ENCODE peak calls at places on chromosomes 4 and X, in seven cellular contexts. One of them, this sample, is unnamed.

GRCh38 chr4:53478671-53479456 is 101.4 kb downstream of the FIP1L1 start:
- DNase-seq in stimulated activated CD4-positive, alpha-beta T cell treated with anti-CD3 and anti-CD28 coated beads, Interleukin-2, amount 100 ng/mL, for 48 hours: no peak
- DNase-seq in aorta: no peak
- DNase-seq in MCF 10A: peak; percentile 80
- DNase-seq in H4: peak; percentile 23
- DNase-seq in stimulated activated CD8-positive, alpha-beta memory T cell treated with anti-CD3 and anti-CD28 coated beads, Interleukin-7, amount 100 ng/mL, for 1 hour: no peak
- DNase-seq in nephron progenitor cell: no peak
- DNase-seq in this sample: no peak

GRCh38 chrX:24498975-24499374 is 33.9 kb downstream of the PDK3 start:
- DNase-seq in stimulated activated CD4-positive, alpha-beta T cell treated with anti-CD3 and anti-CD28 coated beads, Interleukin-2, amount 100 ng/mL, for 48 hours: no peak
- DNase-seq in aorta: no peak
- DNase-seq in MCF 10A: peak; percentile 43
- DNase-seq in H4: no peak
- DNase-seq in stimulated activated CD8-positive, alpha-beta memory T cell treated with anti-CD3 and anti-CD28 coated beads, Interleukin-7, amount 100 ng/mL, for 1 hour: no peak
- DNase-seq in nephron progenitor cell: no peak
- DNase-seq in this sample: no peak

GRCh38 chrX:51496501-51497291 is at the start of gene NUDT11:
- DNase-seq in stimulated activated CD4-positive, alpha-beta T cell treated with anti-CD3 and anti-CD28 coated beads, Interleukin-2, amount 100 ng/mL, for 48 hours: no peak
- DNase-seq in aorta: peak; percentile 90
- DNase-seq in MCF 10A: no peak
- DNase-seq in H4: peak; percentile 67
- DNase-seq in stimulated activated CD8-positive, alpha-beta memory T cell treated with anti-CD3 and anti-CD28 coated beads, Interleukin-7, amount 100 ng/mL, for 1 hour: no peak
- DNase-seq in nephron progenitor cell: peak; percentile 85
- DNase-seq in this sample: peak; percentile 71

GRCh38 chr4:78058591-78059523 is 1.7 kb downstream of the FRAS1 start:
- DNase-seq in stimulated activated CD4-positive, alpha-beta T cell treated with anti-CD3 and anti-CD28 coated beads, Interleukin-2, amount 100 ng/mL, for 48 hours: no peak
- DNase-seq in aorta: peak; percentile 79
- DNase-seq in MCF 10A: peak; percentile 62
- DNase-seq in H4: no peak
- DNase-seq in stimulated activated CD8-positive, alpha-beta memory T cell treated with anti-CD3 and anti-CD28 coated beads, Interleukin-7, amount 100 ng/mL, for 1 hour: no peak
- DNase-seq in nephron progenitor cell: peak; percentile 67
- DNase-seq in this sample: no peak

GRCh38 chrX:34848281-34848680 is 94.3 kb upstream of the FAM47B start:
- DNase-seq in stimulated activated CD4-positive, alpha-beta T cell treated with anti-CD3 and anti-CD28 coated beads, Interleukin-2, amount 100 ng/mL, for 48 hours: no peak
- DNase-seq in aorta: no peak
- DNase-seq in MCF 10A: peak; percentile 50
- DNase-seq in H4: no peak
- DNase-seq in stimulated activated CD8-positive, alpha-beta memory T cell treated with anti-CD3 and anti-CD28 coated beads, Interleukin-7, amount 100 ng/mL, for 1 hour: no peak
- DNase-seq in nephron progenitor cell: no peak
- DNase-seq in this sample: no peak

GRCh38 chrX:19539665-19540064 is 24.4 kb upstream of the MAP3K15 start:
- DNase-seq in stimulated activated CD4-positive, alpha-beta T cell treated with anti-CD3 and anti-CD28 coated beads, Interleukin-2, amount 100 ng/mL, for 48 hours: no peak
- DNase-seq in aorta: no peak
- DNase-seq in MCF 10A: no peak
- DNase-seq in H4: no peak
- DNase-seq in stimulated activated CD8-positive, alpha-beta memory T cell treated with anti-CD3 and anti-CD28 coated beads, Interleukin-7, amount 100 ng/mL, for 1 hour: no peak
- DNase-seq in nephron progenitor cell: no peak
- DNase-seq in this sample: no peak

GRCh38 chr4:129231907-129232626 is 136.1 kb downstream of the C4orf33 start:
- DNase-seq in stimulated activated CD4-positive, alpha-beta T cell treated with anti-CD3 and anti-CD28 coated beads, Interleukin-2, amount 100 ng/mL, for 48 hours: no peak
- DNase-seq in aorta: no peak
- DNase-seq in MCF 10A: no peak
- DNase-seq in H4: no peak
- DNase-seq in stimulated activated CD8-positive, alpha-beta memory T cell treated with anti-CD3 and anti-CD28 coated beads, Interleukin-7, amount 100 ng/mL, for 1 hour: no peak
- DNase-seq in nephron progenitor cell: no peak
- DNase-seq in this sample: no peak

GRCh38 chr4:53505947-53506346 is 85.3 kb downstream of the LNX1 start:
- DNase-seq in stimulated activated CD4-positive, alpha-beta T cell treated with anti-CD3 and anti-CD28 coated beads, Interleukin-2, amount 100 ng/mL, for 48 hours: no peak
- DNase-seq in aorta: no peak
- DNase-seq in MCF 10A: peak; percentile 33
- DNase-seq in H4: no peak
- DNase-seq in stimulated activated CD8-positive, alpha-beta memory T cell treated with anti-CD3 and anti-CD28 coated beads, Interleukin-7, amount 100 ng/mL, for 1 hour: no peak
- DNase-seq in nephron progenitor cell: no peak
- DNase-seq in this sample: no peak

GRCh38 chr4:108181704-108182103 is 13.0 kb upstream of the LEF1 start:
- DNase-seq in stimulated activated CD4-positive, alpha-beta T cell treated with anti-CD3 and anti-CD28 coated beads, Interleukin-2, amount 100 ng/mL, for 48 hours: no peak
- DNase-seq in aorta: no peak
- DNase-seq in MCF 10A: no peak
- DNase-seq in H4: no peak
- DNase-seq in stimulated activated CD8-positive, alpha-beta memory T cell treated with anti-CD3 and anti-CD28 coated beads, Interleukin-7, amount 100 ng/mL, for 1 hour: no peak
- DNase-seq in nephron progenitor cell: no peak
- DNase-seq in this sample: no peak

GRCh38 chr4:94641702-94642560 is 115.8 kb upstream of the BMPR1B start:
- DNase-seq in stimulated activated CD4-positive, alpha-beta T cell treated with anti-CD3 and anti-CD28 coated beads, Interleukin-2, amount 100 ng/mL, for 48 hours: no peak
- DNase-seq in aorta: no peak
- DNase-seq in MCF 10A: peak; percentile 14
- DNase-seq in H4: peak; percentile 79
- DNase-seq in stimulated activated CD8-positive, alpha-beta memory T cell treated with anti-CD3 and anti-CD28 coated beads, Interleukin-7, amount 100 ng/mL, for 1 hour: no peak
- DNase-seq in nephron progenitor cell: no peak
- DNase-seq in this sample: no peak

GRCh38 chr4:1626151-1626550 is 58.0 kb downstream of the FAM53A start:
- DNase-seq in stimulated activated CD4-positive, alpha-beta T cell treated with anti-CD3 and anti-CD28 coated beads, Interleukin-2, amount 100 ng/mL, for 48 hours: no peak
- DNase-seq in aorta: no peak
- DNase-seq in MCF 10A: no peak
- DNase-seq in H4: no peak
- DNase-seq in stimulated activated CD8-positive, alpha-beta memory T cell treated with anti-CD3 and anti-CD28 coated beads, Interleukin-7, amount 100 ng/mL, for 1 hour: no peak
- DNase-seq in nephron progenitor cell: no peak
- DNase-seq in this sample: no peak

GRCh38 chrX:68749426-68749825 is 79.4 kb upstream of the EFNB1 start:
- DNase-seq in stimulated activated CD4-positive, alpha-beta T cell treated with anti-CD3 and anti-CD28 coated beads, Interleukin-2, amount 100 ng/mL, for 48 hours: no peak
- DNase-seq in aorta: no peak
- DNase-seq in MCF 10A: no peak
- DNase-seq in H4: no peak
- DNase-seq in stimulated activated CD8-positive, alpha-beta memory T cell treated with anti-CD3 and anti-CD28 coated beads, Interleukin-7, amount 100 ng/mL, for 1 hour: no peak
- DNase-seq in nephron progenitor cell: no peak
- DNase-seq in this sample: no peak

GRCh38 chr4:41656572-41657301 is 91.8 kb downstream of the PHOX2B start:
- DNase-seq in stimulated activated CD4-positive, alpha-beta T cell treated with anti-CD3 and anti-CD28 coated beads, Interleukin-2, amount 100 ng/mL, for 48 hours: no peak
- DNase-seq in aorta: no peak
- DNase-seq in MCF 10A: no peak
- DNase-seq in H4: no peak
- DNase-seq in stimulated activated CD8-positive, alpha-beta memory T cell treated with anti-CD3 and anti-CD28 coated beads, Interleukin-7, amount 100 ng/mL, for 1 hour: no peak
- DNase-seq in nephron progenitor cell: no peak
- DNase-seq in this sample: no peak

GRCh38 chr4:186105721-186106335 is 1.3 kb downstream of the FAM149A start:
- DNase-seq in stimulated activated CD4-positive, alpha-beta T cell treated with anti-CD3 and anti-CD28 coated beads, Interleukin-2, amount 100 ng/mL, for 48 hours: no peak
- DNase-seq in aorta: no peak
- DNase-seq in MCF 10A: no peak
- DNase-seq in H4: no peak
- DNase-seq in stimulated activated CD8-positive, alpha-beta memory T cell treated with anti-CD3 and anti-CD28 coated beads, Interleukin-7, amount 100 ng/mL, for 1 hour: no peak
- DNase-seq in nephron progenitor cell: no peak
- DNase-seq in this sample: no peak

GRCh38 chr4:77073106-77073858 is 2.5 kb downstream of the CCNI start:
- DNase-seq in stimulated activated CD4-positive, alpha-beta T cell treated with anti-CD3 and anti-CD28 coated beads, Interleukin-2, amount 100 ng/mL, for 48 hours: no peak
- DNase-seq in aorta: no peak
- DNase-seq in MCF 10A: peak; percentile 43
- DNase-seq in H4: no peak
- DNase-seq in stimulated activated CD8-positive, alpha-beta memory T cell treated with anti-CD3 and anti-CD28 coated beads, Interleukin-7, amount 100 ng/mL, for 1 hour: no peak
- DNase-seq in nephron progenitor cell: no peak
- DNase-seq in this sample: no peak

GRCh38 chr4:56752985-56753384 is 68.5 kb downstream of the SPINK2 start:
- DNase-seq in stimulated activated CD4-positive, alpha-beta T cell treated with anti-CD3 and anti-CD28 coated beads, Interleukin-2, amount 100 ng/mL, for 48 hours: no peak
- DNase-seq in aorta: no peak
- DNase-seq in MCF 10A: no peak
- DNase-seq in H4: no peak
- DNase-seq in stimulated activated CD8-positive, alpha-beta memory T cell treated with anti-CD3 and anti-CD28 coated beads, Interleukin-7, amount 100 ng/mL, for 1 hour: no peak
- DNase-seq in nephron progenitor cell: no peak
- DNase-seq in this sample: no peak

GRCh38 chr4:158722917-158723793 is at the start of gene PPID:
- DNase-seq in stimulated activated CD4-positive, alpha-beta T cell treated with anti-CD3 and anti-CD28 coated beads, Interleukin-2, amount 100 ng/mL, for 48 hours: peak; percentile 81
- DNase-seq in aorta: peak; percentile 95
- DNase-seq in MCF 10A: peak; percentile 82
- DNase-seq in H4: peak; percentile 64
- DNase-seq in stimulated activated CD8-positive, alpha-beta memory T cell treated with anti-CD3 and anti-CD28 coated beads, Interleukin-7, amount 100 ng/mL, for 1 hour: peak; percentile 63
- DNase-seq in nephron progenitor cell: peak; percentile 86
- DNase-seq in this sample: peak; percentile 92

GRCh38 chrX:153495362-153495751 is 577 bp downstream of the BGN start:
- DNase-seq in stimulated activated CD4-positive, alpha-beta T cell treated with anti-CD3 and anti-CD28 coated beads, Interleukin-2, amount 100 ng/mL, for 48 hours: no peak
- DNase-seq in aorta: peak; percentile 87
- DNase-seq in MCF 10A: peak; percentile 23
- DNase-seq in H4: no peak
- DNase-seq in stimulated activated CD8-positive, alpha-beta memory T cell treated with anti-CD3 and anti-CD28 coated beads, Interleukin-7, amount 100 ng/mL, for 1 hour: no peak
- DNase-seq in nephron progenitor cell: no peak
- DNase-seq in this sample: no peak

GRCh38 chr4:2799971-2800690 is 7.2 kb downstream of the SH3BP2 start:
- DNase-seq in stimulated activated CD4-positive, alpha-beta T cell treated with anti-CD3 and anti-CD28 coated beads, Interleukin-2, amount 100 ng/mL, for 48 hours: no peak
- DNase-seq in aorta: peak; percentile 77
- DNase-seq in MCF 10A: no peak
- DNase-seq in H4: no peak
- DNase-seq in stimulated activated CD8-positive, alpha-beta memory T cell treated with anti-CD3 and anti-CD28 coated beads, Interleukin-7, amount 100 ng/mL, for 1 hour: no peak
- DNase-seq in nephron progenitor cell: peak; percentile 12
- DNase-seq in this sample: peak; percentile 72

GRCh38 chr4:88411491-88412101 is 32.9 kb downstream of the HERC6 start:
- DNase-seq in stimulated activated CD4-positive, alpha-beta T cell treated with anti-CD3 and anti-CD28 coated beads, Interleukin-2, amount 100 ng/mL, for 48 hours: peak; percentile 2
- DNase-seq in aorta: no peak
- DNase-seq in MCF 10A: no peak
- DNase-seq in H4: no peak
- DNase-seq in stimulated activated CD8-positive, alpha-beta memory T cell treated with anti-CD3 and anti-CD28 coated beads, Interleukin-7, amount 100 ng/mL, for 1 hour: no peak
- DNase-seq in nephron progenitor cell: no peak
- DNase-seq in this sample: no peak

GRCh38 chrX:70979136-70979762 is 48.4 kb upstream of the SLC7A3 start:
- DNase-seq in stimulated activated CD4-positive, alpha-beta T cell treated with anti-CD3 and anti-CD28 coated beads, Interleukin-2, amount 100 ng/mL, for 48 hours: no peak
- DNase-seq in aorta: no peak
- DNase-seq in MCF 10A: peak; percentile 25
- DNase-seq in H4: peak; percentile 48
- DNase-seq in stimulated activated CD8-positive, alpha-beta memory T cell treated with anti-CD3 and anti-CD28 coated beads, Interleukin-7, amount 100 ng/mL, for 1 hour: no peak
- DNase-seq in nephron progenitor cell: no peak
- DNase-seq in this sample: no peak

GRCh38 chr4:47221721-47222120 is 190.4 kb downstream of the GABRB1 start:
- DNase-seq in stimulated activated CD4-positive, alpha-beta T cell treated with anti-CD3 and anti-CD28 coated beads, Interleukin-2, amount 100 ng/mL, for 48 hours: no peak
- DNase-seq in aorta: no peak
- DNase-seq in MCF 10A: no peak
- DNase-seq in H4: no peak
- DNase-seq in stimulated activated CD8-positive, alpha-beta memory T cell treated with anti-CD3 and anti-CD28 coated beads, Interleukin-7, amount 100 ng/mL, for 1 hour: no peak
- DNase-seq in nephron progenitor cell: no peak
- DNase-seq in this sample: no peak

GRCh38 chrX:53347948-53348347 is 66.6 kb upstream of the IQSEC2 start:
- DNase-seq in stimulated activated CD4-positive, alpha-beta T cell treated with anti-CD3 and anti-CD28 coated beads, Interleukin-2, amount 100 ng/mL, for 48 hours: no peak
- DNase-seq in aorta: no peak
- DNase-seq in MCF 10A: no peak
- DNase-seq in H4: no peak
- DNase-seq in stimulated activated CD8-positive, alpha-beta memory T cell treated with anti-CD3 and anti-CD28 coated beads, Interleukin-7, amount 100 ng/mL, for 1 hour: no peak
- DNase-seq in nephron progenitor cell: no peak
- DNase-seq in this sample: no peak

GRCh38 chrX:49186125-49187027 is at the start of gene PRICKLE3:
- DNase-seq in stimulated activated CD4-positive, alpha-beta T cell treated with anti-CD3 and anti-CD28 coated beads, Interleukin-2, amount 100 ng/mL, for 48 hours: peak; percentile 56
- DNase-seq in aorta: peak; percentile 93
- DNase-seq in MCF 10A: peak; percentile 70
- DNase-seq in H4: no peak
- DNase-seq in stimulated activated CD8-positive, alpha-beta memory T cell treated with anti-CD3 and anti-CD28 coated beads, Interleukin-7, amount 100 ng/mL, for 1 hour: no peak
- DNase-seq in nephron progenitor cell: peak; percentile 80
- DNase-seq in this sample: peak; percentile 93

GRCh38 chr4:56360071-56360470 is 27.2 kb downstream of the AASDH start:
- DNase-seq in stimulated activated CD4-positive, alpha-beta T cell treated with anti-CD3 and anti-CD28 coated beads, Interleukin-2, amount 100 ng/mL, for 48 hours: no peak
- DNase-seq in aorta: no peak
- DNase-seq in MCF 10A: peak; percentile 13
- DNase-seq in H4: no peak
- DNase-seq in stimulated activated CD8-positive, alpha-beta memory T cell treated with anti-CD3 and anti-CD28 coated beads, Interleukin-7, amount 100 ng/mL, for 1 hour: no peak
- DNase-seq in nephron progenitor cell: no peak
- DNase-seq in this sample: no peak

GRCh38 chr4:41155194-41155830 is 59.0 kb downstream of the APBB2 start:
- DNase-seq in stimulated activated CD4-positive, alpha-beta T cell treated with anti-CD3 and anti-CD28 coated beads, Interleukin-2, amount 100 ng/mL, for 48 hours: no peak
- DNase-seq in aorta: no peak
- DNase-seq in MCF 10A: peak; percentile 70
- DNase-seq in H4: peak; percentile 43
- DNase-seq in stimulated activated CD8-positive, alpha-beta memory T cell treated with anti-CD3 and anti-CD28 coated beads, Interleukin-7, amount 100 ng/mL, for 1 hour: no peak
- DNase-seq in nephron progenitor cell: no peak
- DNase-seq in this sample: no peak

GRCh38 chr4:63226236-63226635 is 1183.0 kb downstream of the TECRL start:
- DNase-seq in stimulated activated CD4-positive, alpha-beta T cell treated with anti-CD3 and anti-CD28 coated beads, Interleukin-2, amount 100 ng/mL, for 48 hours: no peak
- DNase-seq in aorta: no peak
- DNase-seq in MCF 10A: no peak
- DNase-seq in H4: no peak
- DNase-seq in stimulated activated CD8-positive, alpha-beta memory T cell treated with anti-CD3 and anti-CD28 coated beads, Interleukin-7, amount 100 ng/mL, for 1 hour: no peak
- DNase-seq in nephron progenitor cell: no peak
- DNase-seq in this sample: no peak

GRCh38 chrX:133594156-133594555 is 178.9 kb upstream of the GPC4 start:
- DNase-seq in stimulated activated CD4-positive, alpha-beta T cell treated with anti-CD3 and anti-CD28 coated beads, Interleukin-2, amount 100 ng/mL, for 48 hours: no peak
- DNase-seq in aorta: no peak
- DNase-seq in MCF 10A: no peak
- DNase-seq in H4: no peak
- DNase-seq in stimulated activated CD8-positive, alpha-beta memory T cell treated with anti-CD3 and anti-CD28 coated beads, Interleukin-7, amount 100 ng/mL, for 1 hour: no peak
- DNase-seq in nephron progenitor cell: no peak
- DNase-seq in this sample: no peak

GRCh38 chrX:131058136-131058868 is at the start of gene ARHGAP36:
- DNase-seq in stimulated activated CD4-positive, alpha-beta T cell treated with anti-CD3 and anti-CD28 coated beads, Interleukin-2, amount 100 ng/mL, for 48 hours: no peak
- DNase-seq in aorta: no peak
- DNase-seq in MCF 10A: no peak
- DNase-seq in H4: no peak
- DNase-seq in stimulated activated CD8-positive, alpha-beta memory T cell treated with anti-CD3 and anti-CD28 coated beads, Interleukin-7, amount 100 ng/mL, for 1 hour: no peak
- DNase-seq in nephron progenitor cell: peak; percentile 81
- DNase-seq in this sample: no peak

GRCh38 chrX:111743316-111743715 is 62.3 kb downstream of the ALG13 start:
- DNase-seq in stimulated activated CD4-positive, alpha-beta T cell treated with anti-CD3 and anti-CD28 coated beads, Interleukin-2, amount 100 ng/mL, for 48 hours: no peak
- DNase-seq in aorta: no peak
- DNase-seq in MCF 10A: no peak
- DNase-seq in H4: no peak
- DNase-seq in stimulated activated CD8-positive, alpha-beta memory T cell treated with anti-CD3 and anti-CD28 coated beads, Interleukin-7, amount 100 ng/mL, for 1 hour: no peak
- DNase-seq in nephron progenitor cell: no peak
- DNase-seq in this sample: no peak

This sample was measured in Right ventricle myocardium inferior.